ENCODE peak calls at places on chromosomes 16 and 17, in four cellular contexts. N is activated CD4-positive, alpha-beta T cell treated with anti-CD3 and anti-CD28 coated beads, Interleukin-2, amount 50 U/mL, for 24 hours; K is stimulated activated naive CD8-positive, alpha-beta T cell treated with anti-CD3 and anti-CD28 coated beads, Interleukin-15, Interleukin-2, amounts not matched to agents 100 U/mL and 50 U/mL, for 24 hours; T is left ventricle myocardium superior. P is an unnamed sample.

GRCh38 chr17:64418506-64419339 is 28.1 kb upstream of the PECAM1 start:
- DNase-seq in N (no peak), K (no peak), T (no peak), P (no peak)

GRCh38 chr17:7124923-7125322 is 10.3 kb upstream of the ASGR2 start:
- DNase-seq in N (no peak), K (no peak), T (no peak), P (no peak)

GRCh38 chr16:15782573-15783365 is 74.1 kb downstream of the MYH11 start:
- DNase-seq in N (no peak), K (no peak), T (no peak), P (no peak)

GRCh38 chr16:71916397-71916920 is 21.1 kb downstream of the IST1 start:
- DNase-seq in N (no peak), K (no peak), T (no peak), P (no peak)

GRCh38 chr17:30234954-30235353 is 543 bp downstream of the SLC6A4 start:
- DNase-seq in N (no peak), K (no peak), T (no peak), P (no peak)

GRCh38 chr16:3625911-3626732 is 14.7 kb upstream of the SLX4 start:
- DNase-seq in N (no peak), K (no peak), T (no peak), P (no peak)

GRCh38 chr16:69522732-69523404 is 42.9 kb upstream of the NFAT5 start:
- DNase-seq in N (no peak), K (no peak), T (no peak), P (no peak)

GRCh38 chr17:149897-150575 is 12.7 kb downstream of the SCGB1C2 start:
- DNase-seq in N (no peak), K (no peak), T (peak), P (peak)

GRCh38 chr17:42743595-42744282 is 1.1 kb downstream of the EZH1 start:
- DNase-seq in N (no peak), K (no peak), T (no peak), P (no peak)

GRCh38 chr17:12600349-12600748 is 65.3 kb upstream of the MYOCD start:
- DNase-seq in N (no peak), K (no peak), T (no peak), P (no peak)

GRCh38 chr16:30482366-30482765 is 9.8 kb downstream of the ITGAL start:
- DNase-seq in N (no peak), K (no peak), T (no peak), P (no peak)

GRCh38 chr17:81427446-81428120 is 32.3 kb downstream of the BAHCC1 start:
- DNase-seq in N (no peak), K (no peak), T (peak), P (peak)

GRCh38 chr16:70665113-70665694 is 18.8 kb downstream of the IL34 start:
- DNase-seq in N (no peak), K (no peak), T (no peak), P (no peak)

GRCh38 chr16:987846-988245 is 6.3 kb downstream of the SOX8 start:
- DNase-seq in N (no peak), K (no peak), T (no peak), P (no peak)

GRCh38 chr17:3575506-3575905 is 17.9 kb upstream of the TRPV3 start:
- DNase-seq in N (no peak), K (no peak), T (no peak), P (no peak)

GRCh38 chr16:62408760-62409159 is 372.5 kb upstream of the CDH8 start:
- DNase-seq in N (no peak), K (no peak), T (no peak), P (no peak)

GRCh38 chr16:85898521-85899442 is at the start of gene IRF8:
- DNase-seq in N (peak), K (peak), T (peak), P (peak)

GRCh38 chr17:27489045-27489715 is 32.9 kb downstream of the KSR1 start:
- DNase-seq in N (no peak), K (no peak), T (peak), P (peak)

GRCh38 chr16:11759163-11759834 is 16.6 kb upstream of the TXNDC11 start:
- DNase-seq in N (no peak), K (no peak), T (no peak), P (no peak)

GRCh38 chr16:2786826-2787151 is 571 bp downstream of the PRSS33 start:
- DNase-seq in N (no peak), K (no peak), T (no peak), P (no peak)

GRCh38 chr17:44933824-44934744 is 13.5 kb downstream of the KIF18B start:
- DNase-seq in N (no peak), K (no peak), T (no peak), P (peak)

GRCh38 chr17:55691666-55692065 is 31.0 kb downstream of the TMEM100 start:
- DNase-seq in N (no peak), K (no peak), T (no peak), P (no peak)

GRCh38 chr17:43396491-43397060 is 2.2 kb upstream of the ARL4D start:
- DNase-seq in N (no peak), K (no peak), T (no peak), P (no peak)

GRCh38 chr16:23466162-23466885 is 13.3 kb upstream of the COG7 start:
- DNase-seq in N (no peak), K (no peak), T (peak), P (no peak)

GRCh38 chr16:87085441-87085840 is 231.8 kb downstream of the C16orf95 start:
- DNase-seq in N (no peak), K (no peak), T (no peak), P (no peak)

GRCh38 chr17:2067048-2067452 is 12.1 kb downstream of the HIC1 start:
- DNase-seq in N (no peak), K (no peak), T (peak), P (no peak)

GRCh38 chr17:29138991-29139682 is 41.1 kb downstream of the MYO18A start:
- DNase-seq in N (no peak), K (peak), T (peak), P (peak)

GRCh38 chr16:30484887-30485286 is 12.3 kb downstream of the ITGAL start:
- DNase-seq in N (no peak), K (no peak), T (no peak), P (no peak)

GRCh38 chr16:48384305-48384981 is 770 bp downstream of the SIAH1 start:
- DNase-seq in N (peak), K (peak), T (peak), P (peak)

GRCh38 chr17:60602385-60602742 is 2.4 kb downstream of the PPM1D start:
- DNase-seq in N (no peak), K (no peak), T (no peak), P (no peak)

P was measured in left ventricle myocardium inferior.